ENCODE peak calls at places on chromosomes 11 and 22, in seven cellular contexts. One of them, this sample, is unnamed.

GRCh38 chr22:48431014-48431413 is 1396.7 kb downstream of the BRD1 start:
- DNase-seq in H9: no peak
- DNase-seq in neuronal stem cell: no peak
- DNase-seq in H1: no peak
- DNase-seq in mesenchymal stem cell: no peak
- DNase-seq in mesendoderm: no peak
- DNase-seq in trophoblast cell: no peak
- DNase-seq in this sample: no peak

GRCh38 chr11:60740573-60740972 is 16.1 kb downstream of the MS4A18 start:
- DNase-seq in H9: no peak
- DNase-seq in neuronal stem cell: no peak
- DNase-seq in H1: no peak
- DNase-seq in mesenchymal stem cell: no peak
- DNase-seq in mesendoderm: peak; percentile 6
- DNase-seq in trophoblast cell: peak; percentile 38
- DNase-seq in this sample: no peak

GRCh38 chr11:107590460-107591097 is 368 bp upstream of the ELMOD1 start:
- DNase-seq in H9: peak; percentile 36
- DNase-seq in neuronal stem cell: no peak
- DNase-seq in H1: no peak
- DNase-seq in mesenchymal stem cell: peak; percentile 13
- DNase-seq in mesendoderm: no peak
- DNase-seq in trophoblast cell: peak; percentile 12
- DNase-seq in this sample: no peak

GRCh38 chr11:12556155-12556554 is 118.1 kb upstream of the TEAD1 start:
- DNase-seq in H9: no peak
- DNase-seq in neuronal stem cell: no peak
- DNase-seq in H1: no peak
- DNase-seq in mesenchymal stem cell: peak; percentile 76
- DNase-seq in mesendoderm: peak; percentile 39
- DNase-seq in trophoblast cell: no peak
- DNase-seq in this sample: peak; percentile 62

GRCh38 chr11:121415861-121416260 is 36.3 kb upstream of the SORL1 start:
- DNase-seq in H9: no peak
- DNase-seq in neuronal stem cell: no peak
- DNase-seq in H1: no peak
- DNase-seq in mesenchymal stem cell: no peak
- DNase-seq in mesendoderm: no peak
- DNase-seq in trophoblast cell: no peak
- DNase-seq in this sample: no peak

GRCh38 chr11:122733301-122733686 is 77.8 kb downstream of the UBASH3B start:
- DNase-seq in H9: no peak
- DNase-seq in neuronal stem cell: no peak
- DNase-seq in H1: no peak
- DNase-seq in mesenchymal stem cell: peak; percentile 85
- DNase-seq in mesendoderm: no peak
- DNase-seq in trophoblast cell: peak; percentile 90
- DNase-seq in this sample: peak; percentile 92

GRCh38 chr22:25159028-25159427 is 40.6 kb upstream of the CRYBB3 start:
- DNase-seq in H9: no peak
- DNase-seq in neuronal stem cell: no peak
- DNase-seq in H1: no peak
- DNase-seq in mesenchymal stem cell: peak; percentile 76
- DNase-seq in mesendoderm: peak; percentile 25
- DNase-seq in trophoblast cell: no peak
- DNase-seq in this sample: no peak

GRCh38 chr11:37320921-37321320 is 722.9 kb upstream of the RAG2 start:
- DNase-seq in H9: no peak
- DNase-seq in neuronal stem cell: no peak
- DNase-seq in H1: no peak
- DNase-seq in mesenchymal stem cell: no peak
- DNase-seq in mesendoderm: no peak
- DNase-seq in trophoblast cell: no peak
- DNase-seq in this sample: no peak

GRCh38 chr11:65764434-65764833 is 16.3 kb downstream of the AP5B1 start:
- DNase-seq in H9: no peak
- DNase-seq in neuronal stem cell: no peak
- DNase-seq in H1: no peak
- DNase-seq in mesenchymal stem cell: no peak
- DNase-seq in mesendoderm: no peak
- DNase-seq in trophoblast cell: no peak
- DNase-seq in this sample: no peak

GRCh38 chr11:130001491-130002351 is 914 bp downstream of the PRDM10 start:
- DNase-seq in H9: peak; percentile 48
- DNase-seq in neuronal stem cell: peak; percentile 30
- DNase-seq in H1: no peak
- DNase-seq in mesenchymal stem cell: peak; percentile 37
- DNase-seq in mesendoderm: peak; percentile 53
- DNase-seq in trophoblast cell: peak; percentile 7
- DNase-seq in this sample: peak; percentile 25

GRCh38 chr11:13391217-13391616 is 71.8 kb downstream of the BTBD10 start:
- DNase-seq in H9: no peak
- DNase-seq in neuronal stem cell: no peak
- DNase-seq in H1: no peak
- DNase-seq in mesenchymal stem cell: no peak
- DNase-seq in mesendoderm: no peak
- DNase-seq in trophoblast cell: no peak
- DNase-seq in this sample: no peak

GRCh38 chr22:48489551-48490512 is 1337.8 kb downstream of the BRD1 start:
- DNase-seq in H9: peak; percentile 30
- DNase-seq in neuronal stem cell: no peak
- DNase-seq in H1: no peak
- DNase-seq in mesenchymal stem cell: no peak
- DNase-seq in mesendoderm: peak; percentile 51
- DNase-seq in trophoblast cell: no peak
- DNase-seq in this sample: no peak

GRCh38 chr11:63020671-63021255 is 5.1 kb upstream of the SLC22A8 start:
- DNase-seq in H9: peak; percentile 85
- DNase-seq in neuronal stem cell: peak; percentile 33
- DNase-seq in H1: peak; percentile 36
- DNase-seq in mesenchymal stem cell: no peak
- DNase-seq in mesendoderm: peak; percentile 63
- DNase-seq in trophoblast cell: no peak
- DNase-seq in this sample: no peak

GRCh38 chr22:49197500-49197899 is 630.2 kb downstream of the BRD1 start:
- DNase-seq in H9: peak; percentile 50
- DNase-seq in neuronal stem cell: no peak
- DNase-seq in H1: peak; percentile 17
- DNase-seq in mesenchymal stem cell: no peak
- DNase-seq in mesendoderm: peak; percentile 18
- DNase-seq in trophoblast cell: no peak
- DNase-seq in this sample: no peak

GRCh38 chr11:118306556-118306955 is 2.0 kb downstream of the CD3E start:
- DNase-seq in H9: no peak
- DNase-seq in neuronal stem cell: no peak
- DNase-seq in H1: no peak
- DNase-seq in mesenchymal stem cell: peak; percentile 13
- DNase-seq in mesendoderm: no peak
- DNase-seq in trophoblast cell: no peak
- DNase-seq in this sample: no peak

GRCh38 chr11:112784323-112785073 is 176.7 kb upstream of the NCAM1 start:
- DNase-seq in H9: no peak
- DNase-seq in neuronal stem cell: no peak
- DNase-seq in H1: no peak
- DNase-seq in mesenchymal stem cell: peak; percentile 2
- DNase-seq in mesendoderm: peak; percentile 31
- DNase-seq in trophoblast cell: no peak
- DNase-seq in this sample: no peak

GRCh38 chr11:7892751-7893356 is 38.2 kb downstream of the OR10A6 start:
- DNase-seq in H9: no peak
- DNase-seq in neuronal stem cell: peak; percentile 35
- DNase-seq in H1: no peak
- DNase-seq in mesenchymal stem cell: peak; percentile 72
- DNase-seq in mesendoderm: peak; percentile 75
- DNase-seq in trophoblast cell: peak; percentile 52
- DNase-seq in this sample: peak; percentile 74

GRCh38 chr11:127070808-127071207 is 70.2 kb upstream of the KIRREL3 start:
- DNase-seq in H9: no peak
- DNase-seq in neuronal stem cell: no peak
- DNase-seq in H1: no peak
- DNase-seq in mesenchymal stem cell: no peak
- DNase-seq in mesendoderm: no peak
- DNase-seq in trophoblast cell: no peak
- DNase-seq in this sample: no peak

GRCh38 chr22:19407649-19408606 is 23.6 kb downstream of the HIRA start:
- DNase-seq in H9: no peak
- DNase-seq in neuronal stem cell: no peak
- DNase-seq in H1: no peak
- DNase-seq in mesenchymal stem cell: no peak
- DNase-seq in mesendoderm: no peak
- DNase-seq in trophoblast cell: no peak
- DNase-seq in this sample: peak; percentile 29

GRCh38 chr11:83156996-83157754 is at the start of gene PCF11:
- DNase-seq in H9: no peak
- DNase-seq in neuronal stem cell: no peak
- DNase-seq in H1: no peak
- DNase-seq in mesenchymal stem cell: no peak
- DNase-seq in mesendoderm: no peak
- DNase-seq in trophoblast cell: no peak
- DNase-seq in this sample: no peak

GRCh38 chr11:105910095-105910715 is 111.8 kb downstream of the MSANTD4 start:
- DNase-seq in H9: no peak
- DNase-seq in neuronal stem cell: no peak
- DNase-seq in H1: no peak
- DNase-seq in mesenchymal stem cell: peak; percentile 70
- DNase-seq in mesendoderm: no peak
- DNase-seq in trophoblast cell: no peak
- DNase-seq in this sample: peak; percentile 77

GRCh38 chr11:28833670-28834069 is 725.5 kb downstream of the METTL15 start:
- DNase-seq in H9: no peak
- DNase-seq in neuronal stem cell: no peak
- DNase-seq in H1: no peak
- DNase-seq in mesenchymal stem cell: peak; percentile 82
- DNase-seq in mesendoderm: peak; percentile 56
- DNase-seq in trophoblast cell: no peak
- DNase-seq in this sample: peak; percentile 99

GRCh38 chr11:65226103-65226442 is 35.7 kb upstream of the POLA2 start:
- DNase-seq in H9: no peak
- DNase-seq in neuronal stem cell: no peak
- DNase-seq in H1: no peak
- DNase-seq in mesenchymal stem cell: no peak
- DNase-seq in mesendoderm: no peak
- DNase-seq in trophoblast cell: no peak
- DNase-seq in this sample: no peak

GRCh38 chr11:126332221-126332711 is 23.2 kb upstream of the ST3GAL4 start:
- DNase-seq in H9: no peak
- DNase-seq in neuronal stem cell: no peak
- DNase-seq in H1: no peak
- DNase-seq in mesenchymal stem cell: peak; percentile 71
- DNase-seq in mesendoderm: no peak
- DNase-seq in trophoblast cell: no peak
- DNase-seq in this sample: peak; percentile 90

GRCh38 chr11:117572129-117572528 is 224.9 kb downstream of the DSCAML1 start:
- DNase-seq in H9: no peak
- DNase-seq in neuronal stem cell: no peak
- DNase-seq in H1: no peak
- DNase-seq in mesenchymal stem cell: no peak
- DNase-seq in mesendoderm: no peak
- DNase-seq in trophoblast cell: no peak
- DNase-seq in this sample: no peak

DNA sequence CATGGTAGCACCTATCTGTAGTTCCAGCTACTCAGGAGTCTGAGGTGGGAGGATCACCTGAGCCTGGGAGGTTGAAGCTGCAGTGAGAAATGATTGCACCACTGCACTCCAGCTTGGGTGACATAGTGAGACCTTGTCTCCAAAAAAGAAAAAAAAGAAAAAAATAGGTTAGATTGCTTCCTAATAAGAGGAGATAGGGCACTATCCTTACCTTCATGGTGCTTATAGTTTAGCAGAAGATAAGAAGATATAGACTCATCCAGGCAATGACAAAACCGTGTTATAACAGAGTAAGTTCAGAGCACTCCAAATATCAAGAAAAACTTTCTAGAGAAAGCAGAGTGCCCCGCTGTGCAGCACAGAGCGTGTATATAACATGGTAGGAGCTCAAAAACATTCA is 42.1 kb downstream of the RRP8 start:
- DNase-seq in H9: no peak
- DNase-seq in neuronal stem cell: no peak
- DNase-seq in H1: no peak
- DNase-seq in mesenchymal stem cell: no peak
- DNase-seq in mesendoderm: no peak
- DNase-seq in trophoblast cell: no peak
- DNase-seq in this sample: no peak
- H2AK5ac ChIP-seq in H9: no peak overlapping the region
- H2AK5ac ChIP-seq in neuronal stem cell: no peak overlapping the region
- H2AK5ac ChIP-seq in H1: no peak overlapping the region
- H2AK5ac ChIP-seq in mesenchymal stem cell: no peak overlapping the region
- H2AK5ac ChIP-seq in mesendoderm: no peak overlapping the region
- H2AK5ac ChIP-seq in trophoblast cell: no peak overlapping the region
- H2AK5ac ChIP-seq in this sample: no peak overlapping the region

GRCh38 chr11:72595292-72595684 is 78.9 kb downstream of the PDE2A start:
- DNase-seq in H9: no peak
- DNase-seq in neuronal stem cell: peak; percentile 38
- DNase-seq in H1: no peak
- DNase-seq in mesenchymal stem cell: no peak
- DNase-seq in mesendoderm: no peak
- DNase-seq in trophoblast cell: no peak
- DNase-seq in this sample: no peak
- H2AK5ac ChIP-seq in H9: no peak overlapping the region
- H2AK5ac ChIP-seq in neuronal stem cell: peak overlapping the region; percentile 91
- H2AK5ac ChIP-seq in H1: no peak overlapping the region
- H2AK5ac ChIP-seq in mesenchymal stem cell: no peak overlapping the region
- H2AK5ac ChIP-seq in mesendoderm: no peak overlapping the region
- H2AK5ac ChIP-seq in trophoblast cell: no peak overlapping the region
- H2AK5ac ChIP-seq in this sample: no peak overlapping the region

GRCh38 chr11:124470516-124471231 is 25.2 kb upstream of the OR8B8 start:
- DNase-seq in H9: no peak
- DNase-seq in neuronal stem cell: no peak
- DNase-seq in H1: no peak
- DNase-seq in mesenchymal stem cell: no peak
- DNase-seq in mesendoderm: no peak
- DNase-seq in trophoblast cell: no peak
- DNase-seq in this sample: no peak

GRCh38 chr11:124474779-124475178 is 29.3 kb upstream of the OR8B8 start:
- DNase-seq in H9: no peak
- DNase-seq in neuronal stem cell: no peak
- DNase-seq in H1: no peak
- DNase-seq in mesenchymal stem cell: no peak
- DNase-seq in mesendoderm: no peak
- DNase-seq in trophoblast cell: no peak
- DNase-seq in this sample: no peak

GRCh38 chr11:124473476-124473875 is 28.0 kb upstream of the OR8B8 start:
- DNase-seq in H9: no peak
- DNase-seq in neuronal stem cell: no peak
- DNase-seq in H1: no peak
- DNase-seq in mesenchymal stem cell: no peak
- DNase-seq in mesendoderm: no peak
- DNase-seq in trophoblast cell: no peak
- DNase-seq in this sample: no peak

GRCh38 chr11:124474079-124474478 is 28.6 kb upstream of the OR8B8 start:
- DNase-seq in H9: no peak
- DNase-seq in neuronal stem cell: no peak
- DNase-seq in H1: no peak
- DNase-seq in mesenchymal stem cell: no peak
- DNase-seq in mesendoderm: no peak
- DNase-seq in trophoblast cell: no peak
- DNase-seq in this sample: no peak

GRCh38 chr11:124475265-124475664 is 29.8 kb upstream of the OR8B8 start:
- DNase-seq in H9: no peak
- DNase-seq in neuronal stem cell: no peak
- DNase-seq in H1: no peak
- DNase-seq in mesenchymal stem cell: no peak
- DNase-seq in mesendoderm: no peak
- DNase-seq in trophoblast cell: no peak
- DNase-seq in this sample: no peak
- H2AK5ac ChIP-seq in H9: no peak overlapping the region
- H2AK5ac ChIP-seq in neuronal stem cell: no peak overlapping the region
- H2AK5ac ChIP-seq in H1: no peak overlapping the region
- H2AK5ac ChIP-seq in mesenchymal stem cell: no peak overlapping the region
- H2AK5ac ChIP-seq in mesendoderm: no peak overlapping the region
- H2AK5ac ChIP-seq in trophoblast cell: no peak overlapping the region
- H2AK5ac ChIP-seq in this sample: no peak overlapping the region

GRCh38 chr22:39284983-39285382 is 34.4 kb downstream of the RPL3 start:
- DNase-seq in H9: no peak
- DNase-seq in neuronal stem cell: no peak
- DNase-seq in H1: no peak
- DNase-seq in mesenchymal stem cell: no peak
- DNase-seq in mesendoderm: no peak
- DNase-seq in trophoblast cell: no peak
- DNase-seq in this sample: no peak
- H2AK5ac ChIP-seq in H9: no peak overlapping the region
- H2AK5ac ChIP-seq in neuronal stem cell: no peak overlapping the region
- H2AK5ac ChIP-seq in H1: no peak overlapping the region
- H2AK5ac ChIP-seq in mesenchymal stem cell: peak overlapping the region; percentile 9
- H2AK5ac ChIP-seq in mesendoderm: no peak overlapping the region
- H2AK5ac ChIP-seq in trophoblast cell: peak overlapping the region; percentile 36
- H2AK5ac ChIP-seq in this sample: peak overlapping the region; percentile 56